ENCODE peak calls at places on chromosome 6, in nine cellular contexts. One of them, this sample, is unnamed.

GRCh38 chr6:134389658-134390057 is 71.7 kb upstream of the SGK1 start:
- DNase-seq in AML-193: no peak
- DNase-seq in GM04504: no peak
- DNase-seq in uterus: no peak
- DNase-seq in T-helper 2 cell: no peak
- DNase-seq in stimulated activated CD4-positive, alpha-beta T cell treated with anti-CD3 and anti-CD28 coated beads, Interleukin-1b, Interleukin-23, amount 100 ng/mL, for 4 hours: no peak
- DNase-seq in left lobe of liver: no peak
- DNase-seq in lower leg skin: no peak
- DNase-seq in erythroblast: no peak
- DNase-seq in this sample: no peak

GRCh38 chr6:162543221-162543620 is 184.3 kb downstream of the PRKN start:
- DNase-seq in left lobe of liver: no peak
- DNase-seq in uterus: no peak
- DNase-seq in stimulated activated CD4-positive, alpha-beta T cell treated with anti-CD3 and anti-CD28 coated beads, Interleukin-1b, Interleukin-23, amount 100 ng/mL, for 4 hours: no peak
- DNase-seq in T-helper 2 cell: no peak
- DNase-seq in lower leg skin: no peak
- DNase-seq in AML-193: no peak
- DNase-seq in erythroblast: no peak
- DNase-seq in GM04504: no peak
- DNase-seq in this sample: no peak

GRCh38 chr6:17349437-17349836 is 44.0 kb upstream of the CAP2 start:
- DNase-seq in uterus: no peak
- DNase-seq in T-helper 2 cell: no peak
- DNase-seq in stimulated activated CD4-positive, alpha-beta T cell treated with anti-CD3 and anti-CD28 coated beads, Interleukin-1b, Interleukin-23, amount 100 ng/mL, for 4 hours: no peak
- DNase-seq in lower leg skin: no peak
- DNase-seq in GM04504: no peak
- DNase-seq in left lobe of liver: no peak
- DNase-seq in AML-193: no peak
- DNase-seq in erythroblast: no peak
- DNase-seq in this sample: peak

GRCh38 chr6:132466952-132467351 is 46.0 kb downstream of the STX7 start:
- DNase-seq in left lobe of liver: no peak
- DNase-seq in uterus: peak
- DNase-seq in lower leg skin: no peak
- DNase-seq in AML-193: no peak
- DNase-seq in stimulated activated CD4-positive, alpha-beta T cell treated with anti-CD3 and anti-CD28 coated beads, Interleukin-1b, Interleukin-23, amount 100 ng/mL, for 4 hours: no peak
- DNase-seq in erythroblast: no peak
- DNase-seq in T-helper 2 cell: no peak
- DNase-seq in GM04504: peak
- DNase-seq in this sample: no peak

GRCh38 chr6:41560440-41561192 is 14.4 kb downstream of the FOXP4 start:
- DNase-seq in AML-193: peak
- DNase-seq in left lobe of liver: no peak
- DNase-seq in lower leg skin: peak
- DNase-seq in T-helper 2 cell: peak
- DNase-seq in erythroblast: peak
- DNase-seq in GM04504: no peak
- DNase-seq in stimulated activated CD4-positive, alpha-beta T cell treated with anti-CD3 and anti-CD28 coated beads, Interleukin-1b, Interleukin-23, amount 100 ng/mL, for 4 hours: peak
- DNase-seq in uterus: peak
- DNase-seq in this sample: no peak

GRCh38 chr6:41028618-41029486 is 10.2 kb downstream of the UNC5CL start:
- DNase-seq in uterus: no peak
- DNase-seq in lower leg skin: no peak
- DNase-seq in AML-193: peak
- DNase-seq in T-helper 2 cell: no peak
- DNase-seq in erythroblast: no peak
- DNase-seq in GM04504: no peak
- DNase-seq in stimulated activated CD4-positive, alpha-beta T cell treated with anti-CD3 and anti-CD28 coated beads, Interleukin-1b, Interleukin-23, amount 100 ng/mL, for 4 hours: no peak
- DNase-seq in left lobe of liver: no peak
- DNase-seq in this sample: no peak

GRCh38 chr6:35451354-35452185 is 568 bp upstream of the FANCE start:
- DNase-seq in GM04504: no peak
- DNase-seq in erythroblast: no peak
- DNase-seq in stimulated activated CD4-positive, alpha-beta T cell treated with anti-CD3 and anti-CD28 coated beads, Interleukin-1b, Interleukin-23, amount 100 ng/mL, for 4 hours: no peak
- DNase-seq in AML-193: no peak
- DNase-seq in left lobe of liver: no peak
- DNase-seq in lower leg skin: no peak
- DNase-seq in T-helper 2 cell: no peak
- DNase-seq in uterus: peak
- DNase-seq in this sample: no peak

GRCh38 chr6:42569102-42570028 is 5.5 kb downstream of the UBR2 start:
- DNase-seq in stimulated activated CD4-positive, alpha-beta T cell treated with anti-CD3 and anti-CD28 coated beads, Interleukin-1b, Interleukin-23, amount 100 ng/mL, for 4 hours: no peak
- DNase-seq in GM04504: peak
- DNase-seq in uterus: no peak
- DNase-seq in lower leg skin: no peak
- DNase-seq in left lobe of liver: no peak
- DNase-seq in erythroblast: peak
- DNase-seq in AML-193: peak
- DNase-seq in T-helper 2 cell: no peak
- DNase-seq in this sample: peak

GRCh38 chr6:144931172-144932035 is 646.3 kb downstream of the UTRN start:
- DNase-seq in T-helper 2 cell: no peak
- DNase-seq in uterus: no peak
- DNase-seq in AML-193: peak
- DNase-seq in GM04504: no peak
- DNase-seq in erythroblast: peak
- DNase-seq in left lobe of liver: peak
- DNase-seq in stimulated activated CD4-positive, alpha-beta T cell treated with anti-CD3 and anti-CD28 coated beads, Interleukin-1b, Interleukin-23, amount 100 ng/mL, for 4 hours: no peak
- DNase-seq in lower leg skin: no peak
- DNase-seq in this sample: no peak

GRCh38 chr6:122400121-122400450 is 634 bp downstream of the HSF2 start:
- DNase-seq in uterus: no peak
- DNase-seq in stimulated activated CD4-positive, alpha-beta T cell treated with anti-CD3 and anti-CD28 coated beads, Interleukin-1b, Interleukin-23, amount 100 ng/mL, for 4 hours: no peak
- DNase-seq in T-helper 2 cell: peak
- DNase-seq in AML-193: no peak
- DNase-seq in lower leg skin: no peak
- DNase-seq in left lobe of liver: no peak
- DNase-seq in erythroblast: peak
- DNase-seq in GM04504: no peak
- DNase-seq in this sample: no peak

GRCh38 chr6:7684843-7685242 is 41.1 kb upstream of the BMP6 start:
- DNase-seq in uterus: no peak
- DNase-seq in T-helper 2 cell: no peak
- DNase-seq in left lobe of liver: no peak
- DNase-seq in GM04504: no peak
- DNase-seq in AML-193: no peak
- DNase-seq in lower leg skin: no peak
- DNase-seq in stimulated activated CD4-positive, alpha-beta T cell treated with anti-CD3 and anti-CD28 coated beads, Interleukin-1b, Interleukin-23, amount 100 ng/mL, for 4 hours: no peak
- DNase-seq in erythroblast: no peak
- DNase-seq in this sample: no peak

GRCh38 chr6:19697744-19698290 is 139.4 kb upstream of the ID4 start:
- DNase-seq in GM04504: peak
- DNase-seq in stimulated activated CD4-positive, alpha-beta T cell treated with anti-CD3 and anti-CD28 coated beads, Interleukin-1b, Interleukin-23, amount 100 ng/mL, for 4 hours: no peak
- DNase-seq in uterus: no peak
- DNase-seq in left lobe of liver: no peak
- DNase-seq in erythroblast: no peak
- DNase-seq in lower leg skin: no peak
- DNase-seq in AML-193: no peak
- DNase-seq in T-helper 2 cell: no peak
- DNase-seq in this sample: peak

GRCh38 chr6:81487489-81487888 is 265.0 kb downstream of the TENT5A start:
- DNase-seq in AML-193: no peak
- DNase-seq in lower leg skin: no peak
- DNase-seq in GM04504: no peak
- DNase-seq in uterus: peak
- DNase-seq in erythroblast: no peak
- DNase-seq in T-helper 2 cell: no peak
- DNase-seq in stimulated activated CD4-positive, alpha-beta T cell treated with anti-CD3 and anti-CD28 coated beads, Interleukin-1b, Interleukin-23, amount 100 ng/mL, for 4 hours: no peak
- DNase-seq in left lobe of liver: no peak
- DNase-seq in this sample: no peak

GRCh38 chr6:98323605-98324004 is 510.8 kb upstream of the POU3F2 start:
- DNase-seq in left lobe of liver: no peak
- DNase-seq in uterus: no peak
- DNase-seq in erythroblast: no peak
- DNase-seq in stimulated activated CD4-positive, alpha-beta T cell treated with anti-CD3 and anti-CD28 coated beads, Interleukin-1b, Interleukin-23, amount 100 ng/mL, for 4 hours: no peak
- DNase-seq in lower leg skin: no peak
- DNase-seq in AML-193: no peak
- DNase-seq in GM04504: no peak
- DNase-seq in T-helper 2 cell: no peak
- DNase-seq in this sample: no peak

GRCh38 chr6:3208096-3208774 is 19.2 kb downstream of the TUBB2B start:
- DNase-seq in T-helper 2 cell: no peak
- DNase-seq in AML-193: no peak
- DNase-seq in erythroblast: no peak
- DNase-seq in stimulated activated CD4-positive, alpha-beta T cell treated with anti-CD3 and anti-CD28 coated beads, Interleukin-1b, Interleukin-23, amount 100 ng/mL, for 4 hours: no peak
- DNase-seq in uterus: no peak
- DNase-seq in lower leg skin: peak
- DNase-seq in left lobe of liver: no peak
- DNase-seq in GM04504: peak
- DNase-seq in this sample: peak